ENCODE peak calls at places on chromosomes 4 and X, in four cellular contexts. A, N, H and U are unnamed samples.
A peak's percentile ranks its signal among the peaks of the same experiment; 100 is the strongest.

GRCh38 chrX:102832661-102833060 is 104.4 kb upstream of the RAB40AL start:
- DNase-seq in A (peak; percentile 73), N (no peak), H (no peak), U (no peak)

GRCh38 chr4:87005690-87006461 is 71.1 kb downstream of the AFF1 start:
- DNase-seq in A (no peak), N (no peak), H (peak; percentile 74), U (no peak)

GRCh38 chr4:74431113-74431826 is 13.7 kb upstream of the AREG start:
- DNase-seq in A (peak; percentile 73), N (no peak), H (no peak), U (no peak)

GRCh38 chrX:145923376-145923775 is 105.7 kb downstream of the SLITRK2 start:
- DNase-seq in A (no peak), N (no peak), H (no peak), U (no peak)

GRCh38 chr4:75698162-75698962 is 25.2 kb upstream of the G3BP2 start:
- DNase-seq in A (no peak), N (no peak), H (peak; percentile 82), U (no peak)

GRCh38 chr4:186146443-186146842 is 41.9 kb downstream of the FAM149A start:
- DNase-seq in A (no peak), N (no peak), H (no peak), U (no peak)

GRCh38 chr4:159075531-159075932 is 27.3 kb upstream of the RAPGEF2 start:
- DNase-seq in A (no peak), N (no peak), H (no peak), U (no peak)

GRCh38 chrX:120144178-120144844 is 14.1 kb upstream of the RHOXF2 start:
- DNase-seq in A (no peak), N (no peak), H (peak; percentile 9), U (no peak)

GRCh38 chrX:39576081-39576701 is 521.6 kb downstream of the BCOR start:
- DNase-seq in A (no peak), N (no peak), H (no peak), U (no peak)

GRCh38 chr4:187357045-187357643 is 633.5 kb upstream of the FAT1 start:
- DNase-seq in A (no peak), N (no peak), H (no peak), U (no peak)

GRCh38 chr4:9999956-10000551 is 21.2 kb downstream of the SLC2A9 start:
- DNase-seq in A (peak; percentile 51), N (no peak), H (peak; percentile 62), U (no peak)

GRCh38 chrX:14871767-14872166 is 1.1 kb downstream of the FANCB start:
- DNase-seq in A (no peak), N (no peak), H (no peak), U (no peak)
- H3K4me3 ChIP-seq in A (no peak overlapping the region), N (peak overlapping the region; percentile 66), H (peak overlapping the region; percentile 89), U (peak overlapping the region; percentile 83)

GRCh38 chr4:8410641-8411271 is 29.8 kb downstream of the ACOX3 start:
- DNase-seq in A (peak; percentile 83), N (peak; percentile 81), H (no peak), U (peak; percentile 65)
- TF ChIP-seq CTCF in A (peak; percentile 76), N (peak; percentile 67), H (no peak), U (peak; percentile 67)

GRCh38 chr4:26272654-26273307 is 48.0 kb upstream of the RBPJ start:
- DNase-seq in A (no peak), N (no peak), H (no peak), U (no peak)

GRCh38 chr4:26271703-26272102 is 49.1 kb upstream of the RBPJ start:
- DNase-seq in A (no peak), N (no peak), H (no peak), U (no peak)

GRCh38 chr4:26268246-26268645 is 52.6 kb upstream of the RBPJ start:
- DNase-seq in A (no peak), N (no peak), H (no peak), U (no peak)

GRCh38 chr4:26267087-26267486 is 53.7 kb upstream of the RBPJ start:
- DNase-seq in A (no peak), N (no peak), H (no peak), U (peak; percentile 32)

GRCh38 chr4:26269038-26269437 is 51.8 kb upstream of the RBPJ start:
- DNase-seq in A (no peak), N (no peak), H (no peak), U (no peak)
- H3K4me3 ChIP-seq in A (no peak overlapping the region), N (no peak overlapping the region), H (no peak overlapping the region), U (no peak overlapping the region)

GRCh38 chrX:123607270-123607669 is 125.6 kb downstream of the THOC2 start:
- DNase-seq in A (no peak), N (no peak), H (no peak), U (no peak)
- TF ChIP-seq CTCF in A (no peak), N (no peak), H (no peak), U (no peak)

DNA sequence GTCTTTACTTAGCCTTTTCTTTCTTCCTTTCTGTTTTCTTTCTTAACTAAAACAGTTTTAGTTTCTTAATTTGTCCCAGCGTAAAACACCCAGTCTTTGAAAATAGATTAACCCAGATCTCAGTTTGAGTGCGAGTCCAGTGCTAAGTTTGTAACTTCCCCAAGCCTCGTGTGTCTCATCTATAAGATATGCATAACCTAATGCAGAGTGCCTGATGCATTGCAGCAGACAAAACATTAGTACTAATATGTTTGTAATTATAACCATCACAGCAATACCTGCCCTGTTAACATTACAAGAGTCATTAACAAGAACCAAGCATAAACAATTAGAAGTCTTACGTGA is 528 bp upstream of the GEMIN8 start:
- DNase-seq in A (no peak), N (no peak), H (peak; percentile 26), U (no peak)
- H3K4me3 ChIP-seq in A (peak overlapping the region; percentile 55), N (peak overlapping the region; percentile 64), H (peak overlapping the region; percentile 83), U (peak overlapping the region; percentile 71)

DNA sequence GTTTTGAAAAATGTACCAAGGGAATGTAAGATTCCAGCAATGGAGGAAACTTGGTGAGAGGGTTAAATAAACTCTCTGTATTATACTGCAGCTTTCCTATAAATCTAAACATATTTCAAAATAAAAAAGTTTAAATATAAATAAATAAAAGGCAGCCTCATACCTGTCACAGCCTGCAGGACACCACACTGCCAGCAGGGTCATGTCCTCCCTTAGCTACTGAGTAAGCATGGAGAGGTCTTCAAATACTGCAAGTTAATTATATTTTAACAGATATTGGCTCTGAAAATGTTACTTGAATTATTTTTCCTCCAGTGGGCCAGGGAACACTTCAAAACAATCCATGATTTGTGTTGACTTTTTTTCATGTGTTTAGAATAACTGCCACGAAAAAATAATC is 852.8 kb upstream of the PCDH7 start:
- DNase-seq in A (no peak), N (no peak), H (no peak), U (no peak)
- TF ChIP-seq CTCF in A (peak; percentile 8), N (peak; percentile 13), H (no peak), U (no peak)

DNA sequence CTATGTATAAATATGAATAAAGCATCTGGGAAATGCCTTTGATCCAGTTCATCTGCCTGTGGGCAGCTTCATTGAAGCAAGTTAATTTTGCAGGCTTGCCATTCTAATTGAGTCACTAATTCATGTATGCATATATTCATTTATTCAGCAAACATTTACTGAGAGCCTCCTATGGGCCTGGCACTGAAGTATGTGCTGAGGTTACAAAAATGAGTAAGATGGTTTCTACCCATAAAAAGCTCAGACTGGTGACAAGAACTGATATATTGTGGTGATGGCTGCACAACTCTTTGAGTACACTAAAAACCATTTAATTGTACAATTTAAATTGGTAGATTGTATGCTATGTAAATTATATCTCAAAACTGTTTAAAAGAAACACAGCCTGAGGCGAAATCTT is 1.1 kb upstream of the MRPL1 start:
- DNase-seq in A (peak; percentile 1), N (no peak), H (peak; percentile 59), U (no peak)
- H3K4me3 ChIP-seq in A (peak overlapping the region; percentile 95), N (peak overlapping the region; percentile 76), H (peak overlapping the region; percentile 98), U (peak overlapping the region; percentile 70)

DNA sequence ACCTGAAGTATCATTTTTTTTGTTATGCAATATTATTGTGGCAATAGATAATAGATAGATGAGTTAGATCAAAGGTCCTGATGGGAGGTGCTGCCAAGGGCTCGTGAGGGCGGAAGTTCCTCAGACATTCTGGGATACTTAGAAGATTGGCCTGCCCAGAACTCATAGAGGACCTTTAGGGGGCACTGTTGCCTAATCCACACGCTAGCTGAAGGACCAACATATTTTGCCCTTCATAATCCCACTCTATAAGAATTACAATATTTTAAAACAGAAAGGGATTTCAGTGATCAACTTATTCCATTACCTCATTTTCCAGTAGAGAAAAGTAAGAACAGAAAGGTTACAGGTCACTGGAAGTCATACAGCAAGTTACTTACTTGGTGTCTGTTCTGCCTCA is 22.9 kb upstream of the COX7B2 start:
- DNase-seq in A (peak; percentile 58), N (no peak), H (peak; percentile 50), U (no peak)
- TF ChIP-seq CTCF in A (peak; percentile 85), N (peak; percentile 20), H (peak; percentile 64), U (peak; percentile 49)

DNA sequence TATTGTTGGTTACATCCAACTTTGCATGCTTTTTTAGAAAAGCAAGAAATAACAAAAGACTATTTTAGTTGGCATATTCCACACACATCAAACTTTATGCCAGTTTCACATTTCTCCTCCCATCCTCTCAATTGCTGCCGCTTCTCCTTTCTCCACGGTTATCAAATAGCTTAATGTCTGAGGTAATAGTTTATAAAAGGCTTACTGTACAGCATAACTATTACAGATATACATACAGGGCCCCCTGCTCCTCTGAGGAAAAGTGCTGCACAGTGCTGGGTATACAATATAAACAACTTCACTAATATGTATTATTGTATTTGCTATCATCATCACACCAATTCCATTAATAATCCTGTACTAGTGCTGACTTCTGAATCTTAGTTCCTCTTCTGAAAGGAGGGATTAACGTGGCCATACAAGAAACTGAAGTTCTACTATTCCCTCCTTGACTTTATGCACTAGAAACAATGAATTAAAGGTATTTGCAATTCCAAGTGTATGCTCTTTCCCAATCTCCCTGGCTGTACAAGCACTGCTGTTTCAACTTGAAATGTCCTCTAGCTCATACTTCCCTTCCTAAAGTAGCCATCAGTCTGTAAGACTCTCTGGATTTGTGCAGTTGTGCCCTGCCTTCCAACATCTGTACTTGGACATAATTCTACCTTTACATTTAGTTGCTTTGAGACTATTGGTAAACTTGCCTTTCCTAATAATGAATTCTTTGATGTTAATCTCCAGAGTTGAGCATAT is 2.5 kb downstream of the CCNI start:
- DNase-seq in A (no peak), N (no peak), H (no peak), U (no peak)
- H3K4me3 ChIP-seq in A (peak overlapping the region; percentile 81), N (no peak overlapping the region), H (peak overlapping the region; percentile 91), U (peak overlapping the region; percentile 71)